ENCODE peak calls at places on chromosomes 2 and 18, in six cellular contexts. W, V, H, C, F and X are unnamed samples.

GRCh38 chr18:48781041-48781989 is 169.4 kb downstream of the SMAD7 start:
- DNase-seq in W (no peak), V (peak), H (no peak), C (peak), F (no peak), X (peak)

GRCh38 chr2:108936868-108937265 is 52.2 kb downstream of the EDAR start:
- DNase-seq in W (no peak), V (no peak), H (no peak), C (no peak), F (no peak), X (no peak)

GRCh38 chr2:36461039-36461681 is 105.6 kb downstream of the CRIM1 start:
- DNase-seq in W (no peak), V (no peak), H (no peak), C (no peak), F (no peak), X (peak)

GRCh38 chr2:71070294-71071025 is 2.0 kb downstream of the NAGK start:
- DNase-seq in W (no peak), V (no peak), H (peak), C (no peak), F (peak), X (peak)

GRCh38 chr2:69200107-69200520 is 186.9 kb downstream of the GFPT1 start:
- DNase-seq in W (no peak), V (no peak), H (no peak), C (no peak), F (no peak), X (peak)

GRCh38 chr2:18637196-18637595 is 47.8 kb upstream of the NT5C1B start:
- DNase-seq in W (no peak), V (no peak), H (no peak), C (no peak), F (no peak), X (no peak)

GRCh38 chr18:25467226-25468065 is 115.5 kb upstream of the ZNF521 start:
- DNase-seq in W (no peak), V (no peak), H (no peak), C (peak), F (no peak), X (no peak)

GRCh38 chr18:3931542-3932112 is 481.7 kb downstream of the TGIF1 start:
- DNase-seq in W (no peak), V (no peak), H (no peak), C (no peak), F (no peak), X (no peak)

GRCh38 chr2:50648031-50648430 is 383.9 kb downstream of the NRXN1 start:
- DNase-seq in W (no peak), V (no peak), H (no peak), C (no peak), F (no peak), X (no peak)

GRCh38 chr2:217249490-217250451 is 389.9 kb upstream of the TNP1 start:
- DNase-seq in W (no peak), V (no peak), H (no peak), C (no peak), F (no peak), X (peak)

GRCh38 chr18:41395695-41396094 is 559.3 kb upstream of the PIK3C3 start:
- DNase-seq in W (no peak), V (no peak), H (no peak), C (no peak), F (no peak), X (peak)

GRCh38 chr18:903703-904102 is 968 bp upstream of the ADCYAP1 start:
- DNase-seq in W (peak), V (no peak), H (peak), C (peak), F (no peak), X (peak)

GRCh38 chr18:55974521-55974920 is 386.5 kb upstream of the TCF4 start:
- DNase-seq in W (no peak), V (no peak), H (no peak), C (no peak), F (no peak), X (no peak)

GRCh38 chr2:191478754-191479679 is 198.9 kb upstream of the NABP1 start:
- DNase-seq in W (no peak), V (peak), H (no peak), C (no peak), F (no peak), X (peak)

GRCh38 chr2:162312853-162313252 is 5.6 kb downstream of the IFIH1 start:
- DNase-seq in W (no peak), V (no peak), H (no peak), C (no peak), F (no peak), X (no peak)

GRCh38 chr2:237987263-237987662 is 20.4 kb downstream of the UBE2F start:
- DNase-seq in W (no peak), V (no peak), H (no peak), C (no peak), F (no peak), X (no peak)

GRCh38 chr2:144480257-144480656 is 39.7 kb downstream of the ZEB2 start:
- DNase-seq in W (no peak), V (no peak), H (no peak), C (no peak), F (no peak), X (no peak)

GRCh38 chr2:241540766-241541561 is 17.6 kb upstream of the BOK start:
- DNase-seq in W (peak), V (peak), H (peak), C (no peak), F (peak), X (peak)